ENCODE peak calls at places on chromosome 16, in ten cellular contexts. One of them, this sample, is unnamed.

GRCh38 chr16:89270666-89271345 is 53.3 kb downstream of the ZNF778 start:
- DNase-seq in nephron progenitor cell: no peak
- DNase-seq in lung: no peak
- DNase-seq in left ventricle myocardium inferior: no peak
- DNase-seq in lower leg skin: no peak
- DNase-seq in GM23338: no peak
- DNase-seq in kidney epithelial cell: no peak
- DNase-seq in A549: no peak
- DNase-seq in fibroblast of the aortic adventitia: no peak
- DNase-seq in tibial artery: peak; percentile 58
- DNase-seq in this sample: no peak

GRCh38 chr16:82603784-82604411 is 22.9 kb upstream of the CDH13 start:
- DNase-seq in lung: no peak
- DNase-seq in lower leg skin: peak; percentile 90
- DNase-seq in nephron progenitor cell: peak; percentile 48
- DNase-seq in A549: no peak
- DNase-seq in tibial artery: peak; percentile 74
- DNase-seq in GM23338: peak; percentile 77
- DNase-seq in kidney epithelial cell: no peak
- DNase-seq in left ventricle myocardium inferior: peak; percentile 39
- DNase-seq in fibroblast of the aortic adventitia: peak; percentile 78
- DNase-seq in this sample: peak; percentile 65

GRCh38 chr16:84396537-84397008 is 28.2 kb downstream of the ATP2C2 start:
- DNase-seq in kidney epithelial cell: peak; percentile 97
- DNase-seq in GM23338: peak; percentile 45
- DNase-seq in A549: peak; percentile 77
- DNase-seq in lung: peak; percentile 83
- DNase-seq in nephron progenitor cell: no peak
- DNase-seq in fibroblast of the aortic adventitia: peak; percentile 14
- DNase-seq in left ventricle myocardium inferior: no peak
- DNase-seq in tibial artery: peak; percentile 58
- DNase-seq in lower leg skin: no peak
- DNase-seq in this sample: no peak

GRCh38 chr16:74309789-74310781 is 13.5 kb downstream of the PSMD7 start:
- DNase-seq in A549: peak; percentile 57
- DNase-seq in nephron progenitor cell: peak; percentile 29
- DNase-seq in GM23338: peak; percentile 76
- DNase-seq in left ventricle myocardium inferior: no peak
- DNase-seq in tibial artery: no peak
- DNase-seq in lower leg skin: no peak
- DNase-seq in lung: no peak
- DNase-seq in kidney epithelial cell: peak; percentile 14
- DNase-seq in fibroblast of the aortic adventitia: peak; percentile 67
- DNase-seq in this sample: no peak

GRCh38 chr16:30722916-30723315 is 23.9 kb downstream of the SRCAP start:
- DNase-seq in GM23338: no peak
- DNase-seq in A549: no peak
- DNase-seq in lung: no peak
- DNase-seq in fibroblast of the aortic adventitia: no peak
- DNase-seq in kidney epithelial cell: no peak
- DNase-seq in lower leg skin: no peak
- DNase-seq in nephron progenitor cell: no peak
- DNase-seq in left ventricle myocardium inferior: no peak
- DNase-seq in tibial artery: peak; percentile 63
- DNase-seq in this sample: no peak

GRCh38 chr16:21283521-21284289 is 5.6 kb upstream of the CRYM start:
- DNase-seq in lung: peak; percentile 37
- DNase-seq in nephron progenitor cell: peak; percentile 84
- DNase-seq in tibial artery: peak; percentile 70
- DNase-seq in left ventricle myocardium inferior: peak; percentile 49
- DNase-seq in GM23338: peak; percentile 89
- DNase-seq in kidney epithelial cell: no peak
- DNase-seq in A549: peak; percentile 56
- DNase-seq in lower leg skin: peak; percentile 87
- DNase-seq in fibroblast of the aortic adventitia: peak; percentile 40
- DNase-seq in this sample: peak; percentile 77

GRCh38 chr16:31033709-31034492 is 543 bp downstream of the STX4 start:
- DNase-seq in tibial artery: peak; percentile 94
- DNase-seq in A549: peak; percentile 97
- DNase-seq in left ventricle myocardium inferior: peak; percentile 93
- DNase-seq in GM23338: peak; percentile 94
- DNase-seq in nephron progenitor cell: peak; percentile 92
- DNase-seq in fibroblast of the aortic adventitia: peak; percentile 79
- DNase-seq in kidney epithelial cell: no peak
- DNase-seq in lower leg skin: peak; percentile 98
- DNase-seq in lung: peak; percentile 91
- DNase-seq in this sample: peak; percentile 91

GRCh38 chr16:53892155-53892554 is 188.2 kb downstream of the FTO start:
- DNase-seq in nephron progenitor cell: peak; percentile 60
- DNase-seq in left ventricle myocardium inferior: no peak
- DNase-seq in kidney epithelial cell: no peak
- DNase-seq in fibroblast of the aortic adventitia: peak; percentile 86
- DNase-seq in tibial artery: no peak
- DNase-seq in lower leg skin: no peak
- DNase-seq in lung: peak; percentile 39
- DNase-seq in A549: peak; percentile 24
- DNase-seq in GM23338: peak; percentile 74
- DNase-seq in this sample: peak; percentile 65

GRCh38 chr16:89308391-89309333 is 91.2 kb downstream of the ZNF778 start:
- DNase-seq in GM23338: peak; percentile 86
- DNase-seq in tibial artery: no peak
- DNase-seq in nephron progenitor cell: no peak
- DNase-seq in A549: no peak
- DNase-seq in kidney epithelial cell: no peak
- DNase-seq in left ventricle myocardium inferior: peak; percentile 10
- DNase-seq in fibroblast of the aortic adventitia: no peak
- DNase-seq in lower leg skin: no peak
- DNase-seq in lung: no peak
- DNase-seq in this sample: peak; percentile 56

DNA sequence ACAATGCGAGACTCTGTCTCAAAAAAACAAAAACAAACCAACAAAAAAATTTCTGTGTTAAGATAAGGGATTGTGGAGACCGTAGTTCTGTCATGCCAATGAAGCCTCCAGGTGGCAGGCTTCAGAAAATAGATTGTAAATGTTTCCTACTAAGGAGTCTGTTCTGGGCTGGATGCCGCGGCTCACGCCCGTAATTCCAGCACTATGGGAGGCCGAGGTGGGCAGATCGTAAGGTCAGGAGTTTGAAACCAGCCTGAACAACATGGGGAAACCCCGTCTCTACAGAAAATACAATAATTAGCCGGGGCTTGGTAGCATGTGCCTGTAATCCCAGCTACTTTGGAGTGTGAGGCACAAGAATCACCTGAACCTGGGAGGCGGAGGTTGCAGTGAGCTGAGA is 4.4 kb upstream of the SNX29 start:
- DNase-seq in lung: no peak
- DNase-seq in left ventricle myocardium inferior: no peak
- DNase-seq in nephron progenitor cell: no peak
- DNase-seq in GM23338: peak; percentile 66
- DNase-seq in kidney epithelial cell: no peak
- DNase-seq in tibial artery: no peak
- DNase-seq in A549: no peak
- DNase-seq in lower leg skin: no peak
- DNase-seq in fibroblast of the aortic adventitia: no peak
- DNase-seq in this sample: no peak
- TF ChIP-seq CTCF in lung: no peak
- TF ChIP-seq CTCF in left ventricle myocardium inferior: peak; percentile 31
- TF ChIP-seq CTCF in nephron progenitor cell: no peak
- TF ChIP-seq CTCF in GM23338: peak; percentile 40
- TF ChIP-seq CTCF in kidney epithelial cell: peak; percentile 29
- TF ChIP-seq CTCF in tibial artery: no peak
- TF ChIP-seq CTCF in A549: peak; percentile 31
- TF ChIP-seq CTCF in lower leg skin: no peak
- TF ChIP-seq CTCF in fibroblast of the aortic adventitia: no peak
- TF ChIP-seq CTCF in this sample: no peak

DNA sequence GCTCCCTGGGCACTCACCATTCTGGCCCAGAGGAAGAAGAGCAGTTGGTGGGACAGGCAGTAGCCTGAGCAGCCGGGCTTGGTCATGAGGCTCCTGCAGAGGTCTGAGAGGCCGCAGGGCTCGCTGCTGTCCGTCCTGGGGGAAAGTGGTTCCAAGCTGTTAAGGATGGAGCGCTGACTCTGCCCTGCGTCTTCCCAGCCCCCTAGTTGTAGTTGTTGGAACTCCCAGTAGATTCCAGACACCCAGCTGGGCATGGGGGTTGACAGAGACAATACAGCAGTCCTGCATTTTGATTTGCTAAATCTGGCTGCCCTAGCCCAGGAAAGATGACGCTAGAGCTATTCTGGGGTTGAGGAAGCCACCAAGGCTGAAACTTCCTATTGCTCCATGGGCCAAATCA is 7.3 kb downstream of the C16orf89 start:
- DNase-seq in fibroblast of the aortic adventitia: no peak
- DNase-seq in GM23338: peak; percentile 96
- DNase-seq in lung: no peak
- DNase-seq in tibial artery: no peak
- DNase-seq in kidney epithelial cell: no peak
- DNase-seq in left ventricle myocardium inferior: no peak
- DNase-seq in A549: peak; percentile 66
- DNase-seq in nephron progenitor cell: peak; percentile 33
- DNase-seq in lower leg skin: no peak
- DNase-seq in this sample: peak; percentile 49
- TF ChIP-seq CTCF in fibroblast of the aortic adventitia: no peak
- TF ChIP-seq CTCF in GM23338: peak; percentile 55
- TF ChIP-seq CTCF in lung: no peak
- TF ChIP-seq CTCF in tibial artery: no peak
- TF ChIP-seq CTCF in kidney epithelial cell: peak; percentile 23
- TF ChIP-seq CTCF in left ventricle myocardium inferior: no peak
- TF ChIP-seq CTCF in A549: no peak
- TF ChIP-seq CTCF in nephron progenitor cell: no peak
- TF ChIP-seq CTCF in lower leg skin: no peak
- TF ChIP-seq CTCF in this sample: peak; percentile 36

GRCh38 chr16:72939247-72939646 is 108.7 kb downstream of the ZFHX3 start:
- DNase-seq in fibroblast of the aortic adventitia: peak; percentile 78
- DNase-seq in tibial artery: peak; percentile 86
- DNase-seq in A549: peak; percentile 41
- DNase-seq in lung: no peak
- DNase-seq in nephron progenitor cell: no peak
- DNase-seq in left ventricle myocardium inferior: peak; percentile 41
- DNase-seq in GM23338: no peak
- DNase-seq in lower leg skin: no peak
- DNase-seq in kidney epithelial cell: no peak
- DNase-seq in this sample: no peak
- TF ChIP-seq CTCF in fibroblast of the aortic adventitia: peak; percentile 49
- TF ChIP-seq CTCF in tibial artery: no peak
- TF ChIP-seq CTCF in A549: peak; percentile 20
- TF ChIP-seq CTCF in lung: no peak
- TF ChIP-seq CTCF in nephron progenitor cell: no peak
- TF ChIP-seq CTCF in left ventricle myocardium inferior: peak; percentile 52
- TF ChIP-seq CTCF in GM23338: peak; percentile 3
- TF ChIP-seq CTCF in lower leg skin: no peak
- TF ChIP-seq CTCF in kidney epithelial cell: no peak
- TF ChIP-seq CTCF in this sample: no peak

GRCh38 chr16:4350787-4351659 is at the start of gene PAM16:
- DNase-seq in kidney epithelial cell: peak; percentile 67
- DNase-seq in left ventricle myocardium inferior: peak; percentile 98
- DNase-seq in A549: peak; percentile 85
- DNase-seq in tibial artery: peak; percentile 98
- DNase-seq in GM23338: peak; percentile 98
- DNase-seq in fibroblast of the aortic adventitia: peak; percentile 91
- DNase-seq in lower leg skin: peak; percentile 99
- DNase-seq in lung: peak; percentile 98
- DNase-seq in nephron progenitor cell: peak; percentile 100
- DNase-seq in this sample: peak; percentile 99
- TF ChIP-seq CTCF in kidney epithelial cell: no peak
- TF ChIP-seq CTCF in left ventricle myocardium inferior: peak; percentile 21
- TF ChIP-seq CTCF in A549: peak; percentile 28
- TF ChIP-seq CTCF in tibial artery: no peak
- TF ChIP-seq CTCF in GM23338: no peak
- TF ChIP-seq CTCF in fibroblast of the aortic adventitia: no peak
- TF ChIP-seq CTCF in lower leg skin: no peak
- TF ChIP-seq CTCF in lung: no peak
- TF ChIP-seq CTCF in nephron progenitor cell: no peak
- TF ChIP-seq CTCF in this sample: no peak

DNA sequence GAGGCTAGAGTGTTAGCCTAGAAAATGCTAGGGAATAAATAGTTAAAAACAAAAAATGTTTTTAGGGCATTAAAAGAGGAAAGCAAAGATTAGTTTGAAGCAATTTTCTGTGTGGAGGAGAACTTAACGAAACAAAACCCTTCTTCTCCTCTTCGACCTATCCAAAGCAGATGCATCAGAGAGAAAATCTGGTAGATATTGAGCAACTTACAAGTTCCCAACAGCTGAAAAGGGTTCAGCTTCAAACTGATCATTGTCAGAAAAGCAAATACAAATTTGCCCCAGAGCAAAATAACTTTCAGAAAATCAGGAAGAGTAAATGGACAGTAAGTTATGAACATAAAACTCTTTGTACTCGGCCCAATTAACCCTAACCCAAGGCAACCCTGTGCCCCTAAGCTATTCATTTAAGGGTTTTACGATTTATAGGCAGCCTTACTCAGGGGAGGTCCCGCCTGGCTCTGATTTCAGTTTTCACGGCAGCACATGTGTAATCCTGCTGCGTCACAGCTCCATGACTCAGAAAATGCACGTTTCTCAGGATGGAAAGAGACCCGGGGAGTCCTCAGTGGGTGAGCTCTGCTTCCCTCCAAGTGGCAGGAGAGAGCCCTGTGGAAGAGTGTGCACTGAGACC is 405.7 kb upstream of the SALL1 start:
- DNase-seq in lung: no peak
- DNase-seq in left ventricle myocardium inferior: no peak
- DNase-seq in lower leg skin: no peak
- DNase-seq in fibroblast of the aortic adventitia: peak; percentile 91
- DNase-seq in nephron progenitor cell: peak; percentile 51
- DNase-seq in A549: peak; percentile 79
- DNase-seq in kidney epithelial cell: peak; percentile 71
- DNase-seq in tibial artery: no peak
- DNase-seq in GM23338: no peak
- DNase-seq in this sample: peak; percentile 53
- TF ChIP-seq CTCF in lung: no peak
- TF ChIP-seq CTCF in left ventricle myocardium inferior: no peak
- TF ChIP-seq CTCF in lower leg skin: no peak
- TF ChIP-seq CTCF in fibroblast of the aortic adventitia: peak; percentile 35
- TF ChIP-seq CTCF in nephron progenitor cell: no peak
- TF ChIP-seq CTCF in A549: no peak
- TF ChIP-seq CTCF in kidney epithelial cell: no peak
- TF ChIP-seq CTCF in tibial artery: no peak
- TF ChIP-seq CTCF in GM23338: no peak
- TF ChIP-seq CTCF in this sample: no peak